ENCODE peak calls at places on chromosomes 4 and X, in six cellular contexts. One of them, this sample, is unnamed.

GRCh38 chr4:158782539-158783360 is 13.9 kb downstream of the FNIP2 start:
- DNase-seq in fibroblast of lung: peak
- DNase-seq in left ventricle myocardium superior: no peak
- DNase-seq in AG20443: peak
- DNase-seq in foreskin fibroblast: no peak
- DNase-seq in lower lobe of right lung: no peak
- DNase-seq in this sample: peak

GRCh38 chr4:153113061-153113837 is 91.0 kb upstream of the TRIM2 start:
- DNase-seq in AG20443: peak
- DNase-seq in lower lobe of right lung: no peak
- DNase-seq in foreskin fibroblast: no peak
- DNase-seq in fibroblast of lung: peak
- DNase-seq in left ventricle myocardium superior: no peak
- DNase-seq in this sample: peak

GRCh38 chr4:48141048-48141447 is 7.0 kb upstream of the TXK start:
- DNase-seq in AG20443: peak
- DNase-seq in fibroblast of lung: peak
- DNase-seq in foreskin fibroblast: peak
- DNase-seq in left ventricle myocardium superior: no peak
- DNase-seq in lower lobe of right lung: no peak
- DNase-seq in this sample: peak

GRCh38 chr4:147513051-147513450 is 32.2 kb downstream of the EDNRA start:
- DNase-seq in lower lobe of right lung: no peak
- DNase-seq in fibroblast of lung: peak
- DNase-seq in AG20443: no peak
- DNase-seq in foreskin fibroblast: peak
- DNase-seq in left ventricle myocardium superior: no peak
- DNase-seq in this sample: no peak

GRCh38 chr4:76740866-76741662 is 156.9 kb downstream of the SOWAHB start:
- DNase-seq in foreskin fibroblast: no peak
- DNase-seq in left ventricle myocardium superior: no peak
- DNase-seq in lower lobe of right lung: no peak
- DNase-seq in fibroblast of lung: no peak
- DNase-seq in AG20443: no peak
- DNase-seq in this sample: no peak

GRCh38 chr4:146132445-146132844 is 43.1 kb upstream of the LSM6 start:
- DNase-seq in fibroblast of lung: no peak
- DNase-seq in left ventricle myocardium superior: no peak
- DNase-seq in lower lobe of right lung: no peak
- DNase-seq in foreskin fibroblast: no peak
- DNase-seq in AG20443: no peak
- DNase-seq in this sample: no peak

GRCh38 chrX:72026341-72027023 is 105.2 kb downstream of the RTL5 start:
- DNase-seq in left ventricle myocardium superior: no peak
- DNase-seq in AG20443: peak
- DNase-seq in fibroblast of lung: peak
- DNase-seq in foreskin fibroblast: peak
- DNase-seq in lower lobe of right lung: no peak
- DNase-seq in this sample: no peak

GRCh38 chr4:85086721-85087120 is 120.2 kb upstream of the WDFY3 start:
- DNase-seq in AG20443: no peak
- DNase-seq in fibroblast of lung: no peak
- DNase-seq in left ventricle myocardium superior: no peak
- DNase-seq in lower lobe of right lung: no peak
- DNase-seq in foreskin fibroblast: no peak
- DNase-seq in this sample: no peak

GRCh38 chr4:145626623-145626982 is 7.4 kb downstream of the MMAA start:
- DNase-seq in foreskin fibroblast: no peak
- DNase-seq in left ventricle myocardium superior: no peak
- DNase-seq in fibroblast of lung: no peak
- DNase-seq in lower lobe of right lung: no peak
- DNase-seq in AG20443: no peak
- DNase-seq in this sample: peak

GRCh38 chr4:115272585-115272984 is 159.2 kb upstream of the NDST4 start:
- DNase-seq in foreskin fibroblast: no peak
- DNase-seq in left ventricle myocardium superior: no peak
- DNase-seq in lower lobe of right lung: no peak
- DNase-seq in fibroblast of lung: no peak
- DNase-seq in AG20443: no peak
- DNase-seq in this sample: no peak

GRCh38 chrX:124194209-124194608 is 138.3 kb upstream of the TEX13D start:
- DNase-seq in left ventricle myocardium superior: no peak
- DNase-seq in foreskin fibroblast: no peak
- DNase-seq in AG20443: peak
- DNase-seq in fibroblast of lung: no peak
- DNase-seq in lower lobe of right lung: no peak
- DNase-seq in this sample: no peak

GRCh38 chr4:107951551-107951950 is 20.2 kb downstream of the CYP2U1 start:
- DNase-seq in fibroblast of lung: peak
- DNase-seq in foreskin fibroblast: peak
- DNase-seq in AG20443: peak
- DNase-seq in lower lobe of right lung: no peak
- DNase-seq in left ventricle myocardium superior: no peak
- DNase-seq in this sample: peak

GRCh38 chr4:57110635-57111546 is 706 bp upstream of the IGFBP7 start:
- DNase-seq in fibroblast of lung: peak
- DNase-seq in left ventricle myocardium superior: peak
- DNase-seq in foreskin fibroblast: peak
- DNase-seq in lower lobe of right lung: peak
- DNase-seq in AG20443: peak
- DNase-seq in this sample: peak

GRCh38 chr4:174520655-174521054 is 1.6 kb downstream of the HPGD start:
- DNase-seq in fibroblast of lung: no peak
- DNase-seq in left ventricle myocardium superior: no peak
- DNase-seq in AG20443: no peak
- DNase-seq in foreskin fibroblast: no peak
- DNase-seq in lower lobe of right lung: no peak
- DNase-seq in this sample: no peak

GRCh38 chr4:71814433-71814832 is 30.6 kb upstream of the GC start:
- DNase-seq in AG20443: no peak
- DNase-seq in foreskin fibroblast: no peak
- DNase-seq in left ventricle myocardium superior: no peak
- DNase-seq in lower lobe of right lung: no peak
- DNase-seq in fibroblast of lung: no peak
- DNase-seq in this sample: no peak

GRCh38 chrX:49915352-49916222 is 6.8 kb upstream of the CLCN5 start:
- DNase-seq in lower lobe of right lung: no peak
- DNase-seq in foreskin fibroblast: peak
- DNase-seq in left ventricle myocardium superior: no peak
- DNase-seq in AG20443: peak
- DNase-seq in fibroblast of lung: peak
- DNase-seq in this sample: peak

GRCh38 chr4:3295837-3296624 is 3.2 kb downstream of the RGS12 start:
- DNase-seq in foreskin fibroblast: no peak
- DNase-seq in left ventricle myocardium superior: no peak
- DNase-seq in lower lobe of right lung: no peak
- DNase-seq in fibroblast of lung: no peak
- DNase-seq in AG20443: no peak
- DNase-seq in this sample: no peak

GRCh38 chr4:1241466-1241935 is 7.4 kb downstream of the CTBP1 start:
- DNase-seq in AG20443: no peak
- DNase-seq in lower lobe of right lung: no peak
- DNase-seq in fibroblast of lung: no peak
- DNase-seq in foreskin fibroblast: no peak
- DNase-seq in left ventricle myocardium superior: peak
- DNase-seq in this sample: no peak

GRCh38 chrX:47380268-47380667 is 9.9 kb downstream of the ZNF157 start:
- DNase-seq in left ventricle myocardium superior: peak
- DNase-seq in fibroblast of lung: no peak
- DNase-seq in foreskin fibroblast: peak
- DNase-seq in lower lobe of right lung: peak
- DNase-seq in AG20443: peak
- DNase-seq in this sample: no peak

GRCh38 chr4:187826725-187827124 is 168.8 kb upstream of the ZFP42 start:
- DNase-seq in left ventricle myocardium superior: no peak
- DNase-seq in fibroblast of lung: no peak
- DNase-seq in AG20443: no peak
- DNase-seq in lower lobe of right lung: no peak
- DNase-seq in foreskin fibroblast: no peak
- DNase-seq in this sample: no peak

GRCh38 chrX:1507511-1508463 is 29.2 kb downstream of the P2RY8 start:
- DNase-seq in foreskin fibroblast: no peak
- DNase-seq in left ventricle myocardium superior: no peak
- DNase-seq in lower lobe of right lung: peak
- DNase-seq in AG20443: no peak
- DNase-seq in fibroblast of lung: no peak
- DNase-seq in this sample: no peak

GRCh38 chr4:86657382-86657781 is 63.3 kb downstream of the PTPN13 start:
- DNase-seq in foreskin fibroblast: no peak
- DNase-seq in left ventricle myocardium superior: no peak
- DNase-seq in AG20443: no peak
- DNase-seq in lower lobe of right lung: no peak
- DNase-seq in fibroblast of lung: no peak
- DNase-seq in this sample: no peak

GRCh38 chr4:11647433-11647832 is 218.7 kb upstream of the HS3ST1 start:
- DNase-seq in foreskin fibroblast: no peak
- DNase-seq in left ventricle myocardium superior: no peak
- DNase-seq in lower lobe of right lung: no peak
- DNase-seq in AG20443: no peak
- DNase-seq in fibroblast of lung: no peak
- DNase-seq in this sample: no peak

GRCh38 chr4:15677507-15677988 is 4.1 kb upstream of the FAM200B start:
- DNase-seq in fibroblast of lung: peak
- DNase-seq in AG20443: no peak
- DNase-seq in lower lobe of right lung: no peak
- DNase-seq in foreskin fibroblast: peak
- DNase-seq in left ventricle myocardium superior: no peak
- DNase-seq in this sample: peak